ENCODE peak calls at places on chromosome X, in six cellular contexts. V is left cardiac atrium; T is stimulated activated CD4-positive, alpha-beta T cell treated with anti-CD3 and anti-CD28 coated beads, Interleukin-15, amount 100 ng/mL, for 1 hour; S is iris pigment epithelial cell; R is psoas muscle; O is activated T-cell treated with anti-CD3 and anti-CD28 coated beads, Interleukin-2, amount 50 U/mL, for 1 hour. U is an unnamed sample.

GRCh38 chrX:129629837-129630236 is 24.9 kb downstream of the APLN start:
- DNase-seq in V (peak; percentile 35), T (no peak), S (no peak), R (peak; percentile 31), O (no peak), U (no peak)

GRCh38 chrX:47587091-47587891 is 5.1 kb downstream of the TIMP1 start:
- DNase-seq in V (no peak), T (no peak), S (peak; percentile 62), R (no peak), O (no peak), U (no peak)

GRCh38 chrX:41313419-41313818 is 20.5 kb upstream of the DDX3X start:
- DNase-seq in V (no peak), T (no peak), S (peak; percentile 94), R (no peak), O (no peak), U (no peak)

GRCh38 chrX:154509455-154509854 is 6.6 kb downstream of the FAM3A start:
- DNase-seq in V (no peak), T (no peak), S (no peak), R (no peak), O (no peak), U (no peak)

GRCh38 chrX:154379569-154379951 is 465 bp downstream of the EMD start:
- DNase-seq in V (no peak), T (no peak), S (no peak), R (no peak), O (no peak), U (no peak)

GRCh38 chrX:130174051-130174704 is 2.4 kb downstream of the RAB33A start:
- DNase-seq in V (peak; percentile 47), T (no peak), S (peak; percentile 50), R (peak; percentile 25), O (no peak), U (no peak)

GRCh38 chrX:78540171-78540570 is 119.0 kb downstream of the RTL3 start:
- DNase-seq in V (no peak), T (no peak), S (no peak), R (no peak), O (no peak), U (no peak)

GRCh38 chrX:13260598-13260997 is 59.3 kb downstream of the ATXN3L start:
- DNase-seq in V (no peak), T (no peak), S (no peak), R (no peak), O (no peak), U (no peak)

GRCh38 chrX:24395775-24396174 is 35.3 kb downstream of the SUPT20HL1 start:
- DNase-seq in V (no peak), T (no peak), S (peak; percentile 81), R (no peak), O (no peak), U (peak; percentile 58)

GRCh38 chrX:38882894-38883620 is 81.8 kb downstream of the MID1IP1 start:
- DNase-seq in V (no peak), T (no peak), S (peak; percentile 47), R (peak; percentile 35), O (no peak), U (no peak)

GRCh38 chrX:1026263-1027015 is 186.0 kb downstream of the CRLF2 start:
- DNase-seq in V (no peak), T (no peak), S (no peak), R (no peak), O (no peak), U (no peak)

GRCh38 chrX:70434914-70435586 is 9.6 kb upstream of the DLG3 start:
- DNase-seq in V (peak; percentile 50), T (no peak), S (peak; percentile 46), R (peak; percentile 48), O (no peak), U (no peak)

GRCh38 chrX:134294548-134294947 is 57.6 kb downstream of the CCDC160 start:
- DNase-seq in V (no peak), T (no peak), S (peak; percentile 7), R (no peak), O (no peak), U (no peak)

GRCh38 chrX:73916931-73917657 is 354.1 kb downstream of the CHIC1 start:
- DNase-seq in V (no peak), T (no peak), S (peak; percentile 96), R (no peak), O (no peak), U (no peak)

U was measured in NCI-H1417 treated with DMSO at 0.1 percent for 48 hours.